ENCODE peak calls at places on chromosomes 4 and X, in five cellular contexts. One of them, this sample, is unnamed.

GRCh38 chr4:38675167-38676121 is 11.4 kb downstream of the KLF3 start:
- DNase-seq in GM23338: peak; percentile 94
- DNase-seq in PC-9: peak; percentile 73
- DNase-seq in PC-3: peak; percentile 87
- DNase-seq in SK-N-SH: peak; percentile 73
- DNase-seq in this sample: peak; percentile 80

GRCh38 chr4:134632056-134632455 is 430.5 kb upstream of the PABPC4L start:
- DNase-seq in PC-3: no peak
- DNase-seq in GM23338: no peak
- DNase-seq in PC-9: no peak
- DNase-seq in SK-N-SH: no peak
- DNase-seq in this sample: no peak

GRCh38 chr4:66606908-66607307 is 936.6 kb upstream of the EPHA5 start:
- DNase-seq in GM23338: peak; percentile 7
- DNase-seq in PC-9: no peak
- DNase-seq in PC-3: no peak
- DNase-seq in SK-N-SH: no peak
- DNase-seq in this sample: no peak

GRCh38 chrX:21853578-21853977 is 2.2 kb upstream of the YY2 start:
- DNase-seq in PC-9: no peak
- DNase-seq in PC-3: no peak
- DNase-seq in GM23338: no peak
- DNase-seq in SK-N-SH: no peak
- DNase-seq in this sample: no peak

GRCh38 chrX:73977542-73978169 is 326.3 kb upstream of the ZCCHC13 start:
- DNase-seq in SK-N-SH: no peak
- DNase-seq in PC-3: no peak
- DNase-seq in GM23338: peak; percentile 23
- DNase-seq in PC-9: no peak
- DNase-seq in this sample: no peak

GRCh38 chrX:47231167-47231566 is 1.6 kb upstream of the USP11 start:
- DNase-seq in PC-9: no peak
- DNase-seq in GM23338: no peak
- DNase-seq in PC-3: no peak
- DNase-seq in SK-N-SH: no peak
- DNase-seq in this sample: no peak

GRCh38 chr4:38511702-38512101 is 152.3 kb upstream of the KLF3 start:
- DNase-seq in SK-N-SH: no peak
- DNase-seq in PC-9: no peak
- DNase-seq in PC-3: no peak
- DNase-seq in GM23338: no peak
- DNase-seq in this sample: no peak

GRCh38 chr4:21991537-21991936 is 43.0 kb upstream of the KCNIP4 start:
- DNase-seq in GM23338: no peak
- DNase-seq in SK-N-SH: no peak
- DNase-seq in PC-9: no peak
- DNase-seq in PC-3: no peak
- DNase-seq in this sample: no peak

GRCh38 chrX:41718481-41719245 is 5.3 kb upstream of the GPR82 start:
- DNase-seq in GM23338: peak; percentile 78
- DNase-seq in SK-N-SH: no peak
- DNase-seq in PC-9: no peak
- DNase-seq in PC-3: no peak
- DNase-seq in this sample: no peak

GRCh38 chrX:45630078-45630477 is 429.4 kb upstream of the DIPK2B start:
- DNase-seq in PC-9: no peak
- DNase-seq in SK-N-SH: no peak
- DNase-seq in PC-3: no peak
- DNase-seq in GM23338: no peak
- DNase-seq in this sample: no peak

GRCh38 chrX:54067741-54068140 is 23.5 kb upstream of the PHF8 start:
- DNase-seq in PC-9: no peak
- DNase-seq in SK-N-SH: no peak
- DNase-seq in GM23338: no peak
- DNase-seq in PC-3: no peak
- DNase-seq in this sample: no peak

GRCh38 chrX:130125090-130125489 is 14.8 kb upstream of the ELF4 start:
- DNase-seq in PC-9: peak; percentile 72
- DNase-seq in SK-N-SH: peak; percentile 71
- DNase-seq in PC-3: no peak
- DNase-seq in GM23338: no peak
- DNase-seq in this sample: peak; percentile 58

GRCh38 chr4:88737304-88738015 is 39.8 kb upstream of the NAP1L5 start:
- DNase-seq in PC-3: no peak
- DNase-seq in PC-9: no peak
- DNase-seq in GM23338: peak; percentile 50
- DNase-seq in SK-N-SH: no peak
- DNase-seq in this sample: no peak

GRCh38 chrX:2145672-2146412 is 354.9 kb downstream of the DHRSX start:
- DNase-seq in GM23338: no peak
- DNase-seq in SK-N-SH: no peak
- DNase-seq in PC-3: no peak
- DNase-seq in PC-9: no peak
- DNase-seq in this sample: peak; percentile 20

GRCh38 chr4:122845760-122846159 is 19.1 kb downstream of the FGF2 start:
- DNase-seq in SK-N-SH: no peak
- DNase-seq in PC-3: no peak
- DNase-seq in GM23338: no peak
- DNase-seq in PC-9: no peak
- DNase-seq in this sample: no peak

GRCh38 chr4:38114435-38114834 is 154.2 kb downstream of the PTTG2 start:
- DNase-seq in SK-N-SH: no peak
- DNase-seq in PC-3: no peak
- DNase-seq in GM23338: peak; percentile 90
- DNase-seq in PC-9: no peak
- DNase-seq in this sample: peak; percentile 34

GRCh38 chrX:139106111-139106510 is 394.6 kb upstream of the FGF13 start:
- DNase-seq in PC-9: peak; percentile 68
- DNase-seq in GM23338: peak; percentile 1
- DNase-seq in PC-3: peak; percentile 63
- DNase-seq in SK-N-SH: no peak
- DNase-seq in this sample: peak; percentile 78

GRCh38 chr4:142817442-142817841 is 28.7 kb downstream of the INPP4B start:
- DNase-seq in GM23338: no peak
- DNase-seq in PC-9: peak; percentile 80
- DNase-seq in SK-N-SH: no peak
- DNase-seq in PC-3: peak; percentile 97
- DNase-seq in this sample: peak; percentile 95

GRCh38 chr4:189081831-189082230 is 858.8 kb upstream of the FRG1 start:
- DNase-seq in SK-N-SH: no peak
- DNase-seq in PC-9: no peak
- DNase-seq in PC-3: peak; percentile 43
- DNase-seq in GM23338: no peak
- DNase-seq in this sample: peak; percentile 7

GRCh38 chrX:48648299-48648698 is 35.3 kb upstream of the WAS start:
- DNase-seq in GM23338: peak; percentile 77
- DNase-seq in PC-9: no peak
- DNase-seq in SK-N-SH: peak; percentile 49
- DNase-seq in PC-3: peak; percentile 59
- DNase-seq in this sample: peak; percentile 72

GRCh38 chr4:105129286-105129685 is 17.4 kb upstream of the TET2 start:
- DNase-seq in PC-3: no peak
- DNase-seq in SK-N-SH: no peak
- DNase-seq in GM23338: no peak
- DNase-seq in PC-9: no peak
- DNase-seq in this sample: no peak

GRCh38 chr4:8780086-8780485 is 91.6 kb downstream of the HMX1 start:
- DNase-seq in SK-N-SH: no peak
- DNase-seq in PC-3: no peak
- DNase-seq in PC-9: no peak
- DNase-seq in GM23338: no peak
- DNase-seq in this sample: no peak

GRCh38 chr4:172758586-172759340 is 409.8 kb upstream of the GALNT7 start:
- DNase-seq in PC-9: no peak
- DNase-seq in GM23338: no peak
- DNase-seq in SK-N-SH: no peak
- DNase-seq in PC-3: peak; percentile 83
- DNase-seq in this sample: peak; percentile 84

GRCh38 chr4:28360681-28361080 is 1500.0 kb downstream of the STIM2 start:
- DNase-seq in PC-9: no peak
- DNase-seq in PC-3: no peak
- DNase-seq in GM23338: no peak
- DNase-seq in SK-N-SH: no peak
- DNase-seq in this sample: no peak

GRCh38 chr4:48557478-48557877 is 67.4 kb downstream of the ZAR1 start:
- DNase-seq in PC-3: peak; percentile 13
- DNase-seq in PC-9: no peak
- DNase-seq in GM23338: peak; percentile 43
- DNase-seq in SK-N-SH: peak; percentile 19
- DNase-seq in this sample: no peak

GRCh38 chr4:15779336-15779735 is 1.2 kb downstream of the CD38 start:
- DNase-seq in PC-9: no peak
- DNase-seq in SK-N-SH: peak; percentile 73
- DNase-seq in GM23338: peak; percentile 81
- DNase-seq in PC-3: peak; percentile 52
- DNase-seq in this sample: peak; percentile 74

GRCh38 chrX:109954955-109955354 is 48.0 kb upstream of the TMEM164 start:
- DNase-seq in PC-3: peak; percentile 41
- DNase-seq in GM23338: no peak
- DNase-seq in SK-N-SH: no peak
- DNase-seq in PC-9: peak; percentile 44
- DNase-seq in this sample: peak; percentile 14

GRCh38 chr4:52606040-52606439 is 53.1 kb downstream of the USP46 start:
- DNase-seq in PC-9: no peak
- DNase-seq in GM23338: no peak
- DNase-seq in PC-3: no peak
- DNase-seq in SK-N-SH: no peak
- DNase-seq in this sample: no peak

GRCh38 chr4:3123201-3123671 is 48.8 kb downstream of the HTT start:
- DNase-seq in PC-9: peak; percentile 58
- DNase-seq in GM23338: no peak
- DNase-seq in SK-N-SH: no peak
- DNase-seq in PC-3: no peak
- DNase-seq in this sample: peak; percentile 61

GRCh38 chr4:146235654-146236570 is 21.6 kb downstream of the REELD1 start:
- DNase-seq in PC-3: no peak
- DNase-seq in SK-N-SH: no peak
- DNase-seq in PC-9: no peak
- DNase-seq in GM23338: no peak
- DNase-seq in this sample: no peak

GRCh38 chrX:78314561-78314960 is 12.8 kb downstream of the CYSLTR1 start:
- DNase-seq in PC-9: no peak
- DNase-seq in GM23338: no peak
- DNase-seq in SK-N-SH: no peak
- DNase-seq in PC-3: peak; percentile 87
- DNase-seq in this sample: no peak

GRCh38 chrX:137566746-137567473 is 983 bp downstream of the ZIC3 start:
- DNase-seq in PC-3: no peak
- DNase-seq in PC-9: no peak
- DNase-seq in SK-N-SH: no peak
- DNase-seq in GM23338: no peak
- DNase-seq in this sample: peak; percentile 12

GRCh38 chr4:63795301-63795700 is 613.9 kb downstream of the TECRL start:
- DNase-seq in SK-N-SH: no peak
- DNase-seq in GM23338: no peak
- DNase-seq in PC-3: no peak
- DNase-seq in PC-9: no peak
- DNase-seq in this sample: no peak
- H3F3A ChIP-seq in SK-N-SH: no peaks in the 10 kb centered on the region
- H3F3A ChIP-seq in GM23338: no peaks in the 10 kb centered on the region
- H3F3A ChIP-seq in PC-3: no peaks in the 10 kb centered on the region
- H3F3A ChIP-seq in PC-9: no peaks in the 10 kb centered on the region
- H3F3A ChIP-seq in this sample: no peaks in the 10 kb centered on the region

GRCh38 chr4:92654084-92654483 is 350.3 kb downstream of the GRID2 start:
- DNase-seq in PC-9: no peak
- DNase-seq in PC-3: no peak
- DNase-seq in SK-N-SH: no peak
- DNase-seq in GM23338: no peak
- DNase-seq in this sample: no peak

GRCh38 chr4:92657695-92658094 is 353.9 kb downstream of the GRID2 start:
- DNase-seq in PC-3: no peak
- DNase-seq in PC-9: no peak
- DNase-seq in SK-N-SH: no peak
- DNase-seq in GM23338: no peak
- DNase-seq in this sample: no peak

DNA sequence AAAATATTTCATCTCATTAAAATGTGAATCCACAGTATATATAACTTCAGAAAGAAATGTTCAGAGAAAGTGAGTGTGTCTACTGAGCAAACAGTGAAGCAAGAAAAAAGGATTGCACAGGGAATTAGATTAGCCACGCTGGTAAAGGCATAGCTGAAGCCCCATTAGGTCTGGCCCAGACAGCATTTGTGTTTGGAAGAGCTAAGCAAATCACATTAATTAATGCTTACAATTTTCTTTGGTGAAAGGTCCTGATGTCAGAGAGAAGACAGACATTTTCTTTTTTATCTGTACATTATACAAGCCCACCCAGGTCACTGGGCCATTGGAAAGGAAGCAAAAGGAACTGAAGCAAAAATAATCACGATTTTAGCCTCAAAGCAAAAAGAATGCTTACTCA is 354.6 kb downstream of the GRID2 start:
- DNase-seq in GM23338: no peak
- DNase-seq in PC-3: no peak
- DNase-seq in PC-9: no peak
- DNase-seq in SK-N-SH: no peak
- DNase-seq in this sample: no peak
- H3K27ac ChIP-seq in GM23338: no peak overlapping the region
- H3K27ac ChIP-seq in PC-3: no peak overlapping the region
- H3K27ac ChIP-seq in PC-9: no peak overlapping the region
- H3K27ac ChIP-seq in SK-N-SH: peak overlapping the region; percentile 83
- H3K27ac ChIP-seq in this sample: no peak overlapping the region

DNA sequence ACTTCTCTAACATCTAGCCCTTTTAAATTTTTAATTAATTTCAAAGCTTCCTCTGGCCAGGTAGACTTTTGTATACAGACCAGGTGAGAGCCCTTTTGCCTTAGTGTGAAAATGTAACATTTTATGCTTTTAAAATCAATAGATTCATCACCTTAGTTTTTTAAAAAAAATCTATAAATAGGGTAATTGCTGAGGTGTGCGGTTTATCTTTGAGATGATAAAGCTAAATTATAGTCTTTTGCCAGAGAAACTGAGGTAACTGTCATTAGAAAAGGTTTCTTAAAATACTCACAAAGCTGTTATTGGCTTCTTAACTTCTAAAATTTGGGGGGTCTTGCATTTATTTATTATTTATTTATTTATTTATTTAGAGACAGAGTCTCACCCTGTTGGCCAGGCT is 62.9 kb downstream of the NELFA start:
- DNase-seq in PC-3: no peak
- DNase-seq in PC-9: no peak
- DNase-seq in GM23338: no peak
- DNase-seq in SK-N-SH: no peak
- DNase-seq in this sample: no peak
- H3F3A ChIP-seq in PC-3: no peaks in the 10 kb centered on the region
- H3F3A ChIP-seq in PC-9: peaks cover 14% of the 10 kb centered on the region
- H3F3A ChIP-seq in GM23338: no peaks in the 10 kb centered on the region
- H3F3A ChIP-seq in SK-N-SH: peaks cover 5% of the 10 kb centered on the region
- H3F3A ChIP-seq in this sample: no peaks in the 10 kb centered on the region

DNA sequence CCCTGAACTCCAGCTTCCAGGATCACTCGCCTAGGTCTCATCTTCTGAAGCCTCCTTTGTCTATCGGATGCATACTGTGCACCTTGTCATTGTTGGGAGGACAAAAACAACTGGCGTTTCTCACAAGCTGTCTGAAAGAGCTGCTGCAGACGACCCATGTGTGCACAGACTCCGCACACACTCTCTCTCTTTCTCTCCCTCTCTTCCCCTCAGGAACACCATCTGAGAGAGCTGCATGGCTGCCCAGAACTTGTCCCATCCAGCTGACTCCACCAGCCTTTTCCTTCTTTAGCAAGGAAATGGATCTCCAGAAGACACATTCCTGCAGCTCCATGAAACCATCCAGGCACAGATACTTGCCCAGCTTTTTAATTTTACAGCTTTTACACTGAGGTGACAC is 82.9 kb downstream of the MAML3 start:
- DNase-seq in SK-N-SH: no peak
- DNase-seq in PC-3: no peak
- DNase-seq in PC-9: no peak
- DNase-seq in GM23338: no peak
- DNase-seq in this sample: no peak
- H3K27ac ChIP-seq in SK-N-SH: peak overlapping the region; percentile 29
- H3K27ac ChIP-seq in PC-3: no peak overlapping the region
- H3K27ac ChIP-seq in PC-9: no peak overlapping the region
- H3K27ac ChIP-seq in GM23338: no peak overlapping the region
- H3K27ac ChIP-seq in this sample: peak overlapping the region; percentile 45